ENCODE peak calls at places on chromosome 2, in nine cellular contexts. U is H9, I is left lung, L is prostate gland, Z is NB4, C is endothelial cell, T is astrocyte of the spinal cord, A is cardiac fibroblast, S is left ventricle myocardium inferior. H is an unnamed sample.

GRCh38 chr2:73776381-73776780 is 3.5 kb downstream of the DUSP11 start:
- DNase-seq in T (no peak), C (no peak), A (no peak), I (no peak), L (no peak), U (no peak), S (no peak), Z (no peak), H (no peak)

GRCh38 chr2:30178618-30179404 is 32.0 kb downstream of the YPEL5 start:
- DNase-seq in T (no peak), C (no peak), S (peak), U (no peak), A (peak), L (no peak), I (no peak), Z (no peak), H (no peak)

GRCh38 chr2:228728961-228729360 is 542.1 kb downstream of the PID1 start:
- DNase-seq in I (no peak), L (no peak), C (no peak), A (no peak), U (no peak), S (no peak), Z (no peak), T (peak), H (no peak)

GRCh38 chr2:237097911-237098702 is 12.4 kb downstream of the COPS8 start:
- DNase-seq in I (no peak), C (no peak), Z (no peak), T (peak), U (no peak), S (no peak), L (no peak), A (peak), H (no peak)

GRCh38 chr2:218306184-218306920 is 14.0 kb upstream of the TMBIM1 start:
- DNase-seq in I (no peak), T (no peak), S (no peak), C (no peak), A (no peak), L (no peak), Z (no peak), U (no peak), H (no peak)

GRCh38 chr2:168049609-168050008 is 197.8 kb downstream of the STK39 start:
- DNase-seq in U (no peak), C (no peak), A (no peak), L (no peak), Z (no peak), S (no peak), I (no peak), T (no peak), H (no peak)

GRCh38 chr2:237148624-237149023 is 62.9 kb downstream of the COPS8 start:
- DNase-seq in Z (no peak), A (no peak), I (no peak), T (no peak), L (no peak), C (no peak), S (no peak), U (no peak), H (no peak)

GRCh38 chr2:25977768-25978167 is 4.5 kb downstream of the KIF3C start:
- DNase-seq in U (no peak), A (no peak), L (no peak), C (no peak), S (no peak), Z (no peak), T (peak), I (no peak), H (no peak)

GRCh38 chr2:162277344-162277743 is 34.1 kb upstream of the FAP start:
- DNase-seq in I (no peak), T (no peak), Z (no peak), S (no peak), L (no peak), C (no peak), U (no peak), A (no peak), H (no peak)

GRCh38 chr2:226440119-226440917 is 359.3 kb downstream of the IRS1 start:
- DNase-seq in U (no peak), S (no peak), I (no peak), L (no peak), C (no peak), T (peak), A (peak), Z (no peak), H (no peak)

GRCh38 chr2:221444106-221444505 is 128.0 kb downstream of the EPHA4 start:
- DNase-seq in I (no peak), L (no peak), T (peak), Z (peak), C (no peak), A (peak), S (peak), U (no peak), H (no peak)

GRCh38 chr2:13676269-13676668 is 956.2 kb upstream of the LRATD1 start:
- DNase-seq in L (no peak), C (no peak), U (no peak), Z (no peak), T (peak), S (no peak), A (peak), I (no peak), H (no peak)

GRCh38 chr2:11540148-11540995 is 6.5 kb downstream of the GREB1 start:
- DNase-seq in I (no peak), U (no peak), Z (no peak), T (no peak), S (peak), L (no peak), A (no peak), C (no peak), H (no peak)

GRCh38 chr2:238045575-238045974 is 15.2 kb upstream of the SCLY start:
- DNase-seq in T (no peak), A (no peak), C (no peak), U (no peak), S (no peak), I (no peak), L (no peak), Z (no peak), H (no peak)

GRCh38 chr2:13522917-13523821 is 806.4 kb downstream of the TRIB2 start:
- DNase-seq in L (no peak), C (no peak), A (no peak), T (peak), Z (no peak), U (no peak), S (no peak), I (no peak), H (peak)

GRCh38 chr2:151916632-151917031 is 88.4 kb upstream of the ARL5A start:
- DNase-seq in A (no peak), Z (peak), I (no peak), C (no peak), U (no peak), S (no peak), L (no peak), T (no peak), H (no peak)

GRCh38 chr2:5035134-5035533 is 657.0 kb upstream of the SOX11 start:
- DNase-seq in S (no peak), A (no peak), C (no peak), U (no peak), T (no peak), I (no peak), Z (no peak), L (no peak), H (no peak)

GRCh38 chr2:23791030-23791429 is 135.9 kb downstream of the ATAD2B start:
- DNase-seq in C (no peak), A (peak), S (no peak), I (no peak), Z (no peak), T (peak), U (no peak), L (no peak), H (no peak)

GRCh38 chr2:28613616-28614501 is 118.0 kb downstream of the PLB1 start:
- DNase-seq in S (no peak), T (peak), U (no peak), Z (no peak), L (no peak), C (no peak), A (no peak), I (no peak), H (no peak)

GRCh38 chr2:49042510-49042909 is 111.8 kb downstream of the FSHR start:
- DNase-seq in Z (no peak), A (no peak), S (no peak), U (no peak), L (no peak), C (no peak), T (no peak), I (no peak), H (no peak)

GRCh38 chr2:1846046-1847015 is 102.0 kb upstream of the PXDN start:
- DNase-seq in A (no peak), Z (no peak), L (no peak), U (no peak), I (no peak), C (no peak), T (no peak), S (no peak), H (no peak)

GRCh38 chr2:60992985-60993392 is 24.5 kb upstream of the PEX13 start:
- DNase-seq in A (no peak), I (no peak), U (no peak), T (no peak), S (no peak), L (no peak), Z (peak), C (no peak), H (no peak)

GRCh38 chr2:216492951-216493685 is 5.5 kb upstream of the RPL37A start:
- DNase-seq in U (no peak), Z (peak), C (no peak), S (no peak), L (no peak), I (no peak), T (peak), A (peak), H (no peak)

GRCh38 chr2:106191511-106192016 is 2.5 kb downstream of the UXS1 start:
- DNase-seq in Z (no peak), S (no peak), A (no peak), C (no peak), I (no peak), L (no peak), T (no peak), U (no peak), H (no peak)

GRCh38 chr2:29249666-29250253 is 134.5 kb downstream of the CLIP4 start:
- DNase-seq in U (no peak), L (no peak), T (no peak), S (no peak), A (no peak), Z (no peak), I (no peak), C (no peak), H (no peak)

GRCh38 chr2:96608459-96609455 is 29.4 kb downstream of the KANSL3 start:
- DNase-seq in S (no peak), C (no peak), U (no peak), I (no peak), T (peak), A (peak), L (no peak), Z (no peak), H (no peak)

GRCh38 chr2:124572953-124573634 is 548.0 kb downstream of the CNTNAP5 start:
- DNase-seq in U (no peak), C (no peak), S (no peak), Z (no peak), A (no peak), T (no peak), I (no peak), L (no peak), H (no peak)

GRCh38 chr2:44543773-44544725 is 182.3 kb downstream of the CAMKMT start:
- DNase-seq in T (peak), U (peak), S (no peak), I (no peak), Z (no peak), A (no peak), L (no peak), C (no peak), H (no peak)

GRCh38 chr2:105515581-105516415 is 116.9 kb upstream of the FHL2 start:
- DNase-seq in Z (no peak), L (peak), T (no peak), I (no peak), U (no peak), C (no peak), A (no peak), S (peak), H (no peak)

GRCh38 chr2:214543386-214543955 is 132.6 kb downstream of the VWC2L start:
- DNase-seq in U (no peak), I (no peak), Z (no peak), L (no peak), T (peak), S (no peak), A (no peak), C (no peak), H (no peak)

GRCh38 chr2:159555651-159556392 is 60.5 kb downstream of the BAZ2B start:
- DNase-seq in A (no peak), C (no peak), L (no peak), I (no peak), T (no peak), Z (peak), S (no peak), U (no peak), H (no peak)

GRCh38 chr2:181904022-181904632 is 12.6 kb downstream of the ITPRID2 start:
- DNase-seq in C (peak), A (peak), L (no peak), I (no peak), S (no peak), U (no peak), Z (peak), T (peak), H (no peak)

GRCh38 chr2:235611756-235612155 is 117.9 kb downstream of the AGAP1 start:
- DNase-seq in C (no peak), Z (no peak), T (no peak), S (no peak), A (no peak), L (no peak), I (no peak), U (no peak), H (no peak)

GRCh38 chr2:176817061-176817565 is 395.5 kb upstream of the HNRNPA3 start:
- DNase-seq in L (no peak), S (no peak), C (no peak), A (no peak), T (no peak), U (peak), Z (no peak), I (peak), H (peak)
- TF ChIP-seq CTCF in L (no peak), S (no peak), C (no peak), A (peak), T (no peak), U (peak), Z (no peak), I (no peak), H (no peak)

GRCh38 chr2:177869209-177869608 is 203.4 kb downstream of the PDE11A start:
- DNase-seq in I (no peak), A (no peak), T (no peak), L (no peak), U (no peak), Z (no peak), S (no peak), C (no peak), H (no peak)

GRCh38 chr2:177874678-177875077 is 197.9 kb downstream of the PDE11A start:
- DNase-seq in I (no peak), S (no peak), A (no peak), T (no peak), Z (no peak), U (no peak), C (no peak), L (no peak), H (no peak)

GRCh38 chr2:177873915-177874314 is 198.7 kb downstream of the PDE11A start:
- DNase-seq in A (no peak), C (no peak), Z (no peak), U (no peak), L (no peak), T (no peak), S (no peak), I (no peak), H (no peak)

GRCh38 chr2:177869912-177870311 is 202.7 kb downstream of the PDE11A start:
- DNase-seq in Z (no peak), I (no peak), L (no peak), S (no peak), U (no peak), A (no peak), C (no peak), T (no peak), H (no peak)

GRCh38 chr2:177872286-177872685 is 200.3 kb downstream of the PDE11A start:
- DNase-seq in S (no peak), I (no peak), T (no peak), U (no peak), C (no peak), Z (no peak), L (no peak), A (no peak), H (no peak)
- TF ChIP-seq CTCF in S (no peak), I (no peak), T (no peak), U (no peak), C (no peak), Z (no peak), L (no peak), A (no peak), H (no peak)

GRCh38 chr2:200909958-200910357 is 20.8 kb downstream of the NIF3L1 start:
- DNase-seq in S (no peak), A (no peak), C (no peak), T (no peak), U (no peak), Z (no peak), I (no peak), L (no peak), H (no peak)

GRCh38 chr2:200901459-200902072 is 12.4 kb downstream of the NIF3L1 start:
- DNase-seq in S (no peak), C (peak), T (peak), A (peak), I (no peak), L (peak), Z (peak), U (peak), H (peak)

DNA sequence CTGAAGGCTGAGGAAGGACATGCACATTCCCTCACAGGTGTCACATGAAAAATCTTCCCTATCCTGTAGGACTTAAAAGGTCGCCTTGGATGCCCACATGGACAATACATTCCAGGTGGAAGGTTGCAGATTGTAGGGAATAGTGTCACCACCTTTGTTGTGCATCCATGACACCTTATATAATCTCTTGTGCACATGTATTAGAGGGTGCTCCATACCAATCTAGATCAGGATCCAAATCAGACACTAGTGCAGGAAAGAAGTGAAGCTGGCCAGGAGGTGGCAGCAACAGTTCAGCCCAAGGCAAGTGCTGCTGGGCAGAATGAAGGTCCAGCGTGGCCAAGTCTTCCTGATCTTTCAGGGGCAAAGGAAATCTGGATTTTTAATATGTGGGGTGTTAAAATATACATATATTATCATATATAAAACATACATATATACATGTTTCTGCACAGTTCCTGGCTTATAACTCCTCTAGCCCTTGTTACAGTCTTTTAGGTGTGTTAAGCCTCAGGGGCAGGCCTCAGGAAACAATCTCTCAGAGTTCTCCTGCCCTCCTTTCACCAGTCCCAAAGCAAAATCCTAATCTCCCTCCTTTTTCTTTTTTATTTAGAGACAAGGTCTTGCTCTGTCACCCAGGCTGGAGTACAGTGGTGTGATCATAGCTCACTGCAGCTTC is 16.6 kb downstream of the NIF3L1 start:
- DNase-seq in I (no peak), T (peak), A (peak), Z (peak), S (peak), L (peak), C (peak), U (peak), H (peak)
- TF ChIP-seq CTCF in I (peak), T (peak), A (peak), Z (peak), S (peak), L (no peak), C (peak), U (peak), H (peak)

GRCh38 chr2:156986339-156986988 is 271.0 kb upstream of the GALNT5 start:
- DNase-seq in C (no peak), Z (no peak), U (peak), T (no peak), I (no peak), A (no peak), L (no peak), S (no peak), H (peak)
- TF ChIP-seq CTCF in C (no peak), Z (no peak), U (peak), T (no peak), I (no peak), A (no peak), L (no peak), S (no peak), H (peak)

GRCh38 chr2:17171446-17172049 is 346.7 kb downstream of the RAD51AP2 start:
- DNase-seq in S (no peak), C (peak), U (peak), Z (peak), A (peak), L (no peak), T (peak), I (no peak), H (peak)
- TF ChIP-seq CTCF in S (peak), C (peak), U (peak), Z (peak), A (peak), L (no peak), T (peak), I (peak), H (peak)

GRCh38 chr2:201639205-201639604 is 4.1 kb downstream of the TMEM237 start:
- DNase-seq in T (no peak), A (no peak), U (no peak), I (no peak), Z (no peak), C (no peak), S (no peak), L (no peak), H (no peak)

GRCh38 chr2:201642579-201643215 is 606 bp downstream of the TMEM237 start:
- DNase-seq in T (no peak), U (peak), C (peak), S (peak), A (peak), Z (peak), I (peak), L (peak), H (peak)

GRCh38 chr2:201644001-201644400 is 698 bp upstream of the TMEM237 start:
- DNase-seq in C (no peak), L (peak), T (peak), S (no peak), Z (no peak), U (no peak), A (peak), I (no peak), H (no peak)

GRCh38 chr2:201642086-201642578 is 1.2 kb downstream of the TMEM237 start:
- DNase-seq in L (no peak), A (no peak), Z (no peak), S (no peak), C (no peak), U (no peak), I (no peak), T (peak), H (no peak)

DNA sequence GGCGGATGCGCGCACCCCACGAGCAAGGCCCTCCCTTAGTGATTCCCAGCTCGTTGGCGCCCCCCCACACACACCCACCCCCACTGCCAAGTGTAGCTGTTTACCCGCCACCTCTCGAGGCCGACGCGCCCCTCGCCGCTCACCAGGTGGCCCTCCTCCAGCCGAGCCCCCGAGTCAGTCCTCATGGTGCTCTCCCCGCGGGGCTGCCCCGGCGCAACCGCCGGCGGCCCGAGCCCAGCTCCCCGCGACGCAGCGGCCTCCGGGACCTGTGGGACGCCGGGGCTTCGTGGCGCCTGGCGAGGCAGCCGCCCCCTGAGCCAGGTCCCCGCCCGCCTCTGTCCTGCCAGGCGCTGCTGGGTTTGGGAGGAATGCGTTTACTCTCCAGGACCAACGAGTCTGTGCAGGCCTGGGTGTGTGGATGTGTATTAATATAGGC is at the start of gene TMEM237:
- DNase-seq in L (peak), U (peak), I (peak), T (no peak), Z (peak), A (peak), C (peak), S (peak), H (peak)
- TF ChIP-seq CTCF in L (no peak), U (no peak), I (no peak), T (no peak), Z (no peak), A (no peak), C (no peak), S (no peak), H (no peak)

GRCh38 chr2:240640939-240641338 is 15.7 kb downstream of the GPR35 start:
- DNase-seq in Z (peak), I (peak), A (peak), L (no peak), S (peak), C (no peak), U (peak), T (no peak), H (peak)
- TF ChIP-seq CTCF in Z (peak), I (peak), A (peak), L (no peak), S (peak), C (no peak), U (peak), T (peak), H (peak)